ENCODE peak calls at places on chromosomes 6 and 20, in eight cellular contexts. W, L, A, S, Q, C, K and D are unnamed samples.
A peak's percentile ranks its signal among the peaks of the same experiment; 100 is the strongest.

GRCh38 chr6:139839506-139840156 is 465.2 kb upstream of the CITED2 start:
- DNase-seq in W (no peak), L (peak; percentile 24), A (peak; percentile 38), S (peak; percentile 22), Q (no peak), C (no peak), K (peak; percentile 30), D (no peak)

GRCh38 chr20:49310695-49311094 is 32.8 kb upstream of the ZNFX1 start:
- DNase-seq in W (peak; percentile 23), L (no peak), A (no peak), S (no peak), Q (no peak), C (no peak), K (peak; percentile 75), D (no peak)

GRCh38 chr6:91868539-91869202 is 1281.8 kb upstream of the MAP3K7 start:
- DNase-seq in W (no peak), L (no peak), A (no peak), S (no peak), Q (no peak), C (no peak), K (no peak), D (no peak)

GRCh38 chr6:138544521-138544920 is 45.2 kb upstream of the NHSL1 start:
- DNase-seq in W (peak; percentile 65), L (no peak), A (no peak), S (no peak), Q (no peak), C (no peak), K (no peak), D (no peak)

GRCh38 chr6:130129781-130130246 is 92.9 kb downstream of the SAMD3 start:
- DNase-seq in W (peak; percentile 77), L (no peak), A (no peak), S (no peak), Q (no peak), C (no peak), K (peak; percentile 66), D (no peak)

GRCh38 chr6:81253821-81254220 is 498.7 kb downstream of the TENT5A start:
- DNase-seq in W (no peak), L (no peak), A (no peak), S (no peak), Q (no peak), C (no peak), K (no peak), D (no peak)

GRCh38 chr20:35200255-35200654 is 26.2 kb upstream of the MMP24 start:
- DNase-seq in W (peak; percentile 81), L (no peak), A (no peak), S (no peak), Q (no peak), C (no peak), K (peak; percentile 67), D (no peak)

GRCh38 chr20:4327956-4328355 is 312.6 kb upstream of the RNF24 start:
- DNase-seq in W (no peak), L (no peak), A (no peak), S (no peak), Q (no peak), C (no peak), K (no peak), D (no peak)

GRCh38 chr6:41780623-41781301 is at the start of gene PRICKLE4:
- DNase-seq in W (no peak), L (peak; percentile 47), A (peak; percentile 41), S (peak; percentile 64), Q (peak; percentile 56), C (peak; percentile 54), K (no peak), D (no peak)

GRCh38 chr6:81451787-81452186 is 300.7 kb downstream of the TENT5A start:
- DNase-seq in W (peak; percentile 94), L (no peak), A (peak; percentile 28), S (no peak), Q (no peak), C (no peak), K (peak; percentile 54), D (no peak)

GRCh38 chr6:1498491-1499113 is 109.2 kb downstream of the FOXF2 start:
- DNase-seq in W (no peak), L (no peak), A (no peak), S (no peak), Q (no peak), C (peak; percentile 48), K (no peak), D (no peak)

GRCh38 chr20:50513169-50514034 is 3.2 kb downstream of the PTPN1 start:
- DNase-seq in W (peak; percentile 85), L (no peak), A (no peak), S (no peak), Q (no peak), C (no peak), K (peak; percentile 70), D (no peak)

GRCh38 chr20:19758888-19759331 is 852 bp downstream of the RIN2 start:
- DNase-seq in W (peak; percentile 31), L (peak; percentile 81), A (peak; percentile 37), S (peak; percentile 55), Q (peak; percentile 69), C (peak; percentile 77), K (peak; percentile 29), D (peak; percentile 81)

GRCh38 chr6:147023148-147023547 is 181.1 kb upstream of the STXBP5 start:
- DNase-seq in W (no peak), L (no peak), A (no peak), S (no peak), Q (no peak), C (no peak), K (no peak), D (no peak)

GRCh38 chr20:43770342-43770741 is 43.5 kb upstream of the GTSF1L start:
- DNase-seq in W (no peak), L (no peak), A (no peak), S (no peak), Q (no peak), C (no peak), K (no peak), D (no peak)

GRCh38 chr20:48709292-48709691 is 118.5 kb downstream of the PREX1 start:
- DNase-seq in W (no peak), L (no peak), A (no peak), S (no peak), Q (no peak), C (no peak), K (no peak), D (no peak)

GRCh38 chr20:54115172-54115854 is 44.9 kb upstream of the BCAS1 start:
- DNase-seq in W (no peak), L (no peak), A (no peak), S (peak; percentile 33), Q (no peak), C (no peak), K (no peak), D (no peak)

DNA sequence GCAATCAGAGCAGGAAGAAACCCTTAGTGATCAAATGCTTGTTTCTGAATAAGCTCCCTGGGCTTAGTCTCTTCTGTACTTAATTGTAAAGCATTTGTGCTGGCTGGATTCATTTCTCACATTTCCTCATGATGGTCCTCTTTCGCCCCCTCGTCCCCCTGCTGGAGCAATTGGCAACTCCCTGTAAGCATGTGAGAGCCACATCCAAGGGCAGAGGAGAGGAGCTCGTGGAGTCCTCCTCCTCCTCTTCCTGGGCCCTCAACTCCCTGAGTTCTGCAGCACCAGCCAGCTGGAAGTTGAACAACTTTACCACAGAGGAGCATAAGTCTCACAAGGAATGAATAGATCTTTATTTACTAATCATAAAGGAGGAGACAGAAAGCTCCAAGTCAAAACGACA is 12.6 kb downstream of the ANKEF1 start:
- DNase-seq in W (peak; percentile 17), L (no peak), A (peak; percentile 45), S (no peak), Q (peak; percentile 62), C (peak; percentile 45), K (no peak), D (no peak)
- TF ChIP-seq CTCF in W (peak; percentile 21), L (no peak), A (no peak), S (no peak), Q (peak; percentile 36), C (peak; percentile 43), K (peak; percentile 28), D (peak; percentile 70)

GRCh38 chr6:167754691-167755090 is 72.0 kb upstream of the AFDN start:
- DNase-seq in W (no peak), L (no peak), A (no peak), S (no peak), Q (no peak), C (no peak), K (no peak), D (no peak)

GRCh38 chr6:167757291-167757690 is 69.4 kb upstream of the AFDN start:
- DNase-seq in W (no peak), L (no peak), A (no peak), S (no peak), Q (no peak), C (no peak), K (no peak), D (no peak)

GRCh38 chr6:167757821-167758220 is 68.9 kb upstream of the AFDN start:
- DNase-seq in W (no peak), L (no peak), A (no peak), S (no peak), Q (no peak), C (no peak), K (no peak), D (no peak)

GRCh38 chr6:167756594-167756993 is 70.1 kb upstream of the AFDN start:
- DNase-seq in W (no peak), L (no peak), A (no peak), S (no peak), Q (no peak), C (no peak), K (no peak), D (no peak)

DNA sequence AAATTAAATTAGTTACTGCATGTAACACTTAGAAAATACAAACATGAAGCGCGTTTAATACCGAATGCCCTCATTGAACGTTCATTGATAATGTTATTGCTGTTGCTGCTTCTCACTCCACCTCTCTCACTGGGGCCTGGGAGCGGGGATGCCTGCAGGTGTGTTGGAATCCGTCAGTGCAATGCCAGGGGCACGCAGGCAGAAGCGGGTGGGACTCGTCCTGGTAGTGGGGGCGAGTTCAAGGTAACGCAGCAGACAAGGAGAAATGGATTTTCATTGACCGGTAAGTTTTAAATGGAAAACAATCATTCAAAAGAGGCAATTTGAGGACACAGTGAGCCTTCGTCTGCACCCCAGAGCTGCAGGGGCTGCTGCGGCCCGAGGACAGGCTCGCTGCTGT is 71.2 kb upstream of the AFDN start:
- DNase-seq in W (no peak), L (no peak), A (no peak), S (no peak), Q (no peak), C (no peak), K (no peak), D (no peak)
- TF ChIP-seq CTCF in W (no peak), L (no peak), A (no peak), S (no peak), Q (no peak), C (no peak), K (no peak), D (no peak)

GRCh38 chr6:94049001-94049400 is 629.6 kb upstream of the EPHA7 start:
- DNase-seq in W (no peak), L (no peak), A (no peak), S (no peak), Q (no peak), C (no peak), K (no peak), D (no peak)

GRCh38 chr6:94050515-94050914 is 631.2 kb upstream of the EPHA7 start:
- DNase-seq in W (no peak), L (no peak), A (no peak), S (no peak), Q (no peak), C (no peak), K (no peak), D (no peak)

GRCh38 chr6:94052754-94053153 is 633.4 kb upstream of the EPHA7 start:
- DNase-seq in W (no peak), L (no peak), A (no peak), S (no peak), Q (no peak), C (no peak), K (no peak), D (no peak)
- TF ChIP-seq CTCF in W (no peak), L (no peak), A (no peak), S (no peak), Q (no peak), C (peak; percentile 5), K (no peak), D (peak; percentile 38)

GRCh38 chr6:2524090-2524489 is 226.6 kb downstream of the MYLK4 start:
- DNase-seq in W (no peak), L (no peak), A (no peak), S (no peak), Q (no peak), C (no peak), K (no peak), D (no peak)
- TF ChIP-seq CTCF in W (no peak), L (no peak), A (no peak), S (no peak), Q (peak; percentile 15), C (peak; percentile 48), K (peak; percentile 52), D (peak; percentile 44)